ENCODE peak calls at places on chromosomes 16 and 17, in seven cellular contexts. A, C, H, K, M, U and F are unnamed samples.

GRCh38 chr16:89455178-89455577 is 35.2 kb downstream of the ANKRD11 start:
- ATAC-seq in A (peak; percentile 87), C (no peak), H (peak; percentile 79), K (peak; percentile 80), M (no peak), U (no peak), F (no peak)

GRCh38 chr16:66662445-66663194 is 33.9 kb downstream of the CMTM4 start:
- ATAC-seq in A (no peak), C (peak; percentile 62), H (no peak), K (no peak), M (peak; percentile 59), U (peak; percentile 81), F (no peak)

GRCh38 chr17:28105501-28105900 is 63.0 kb downstream of the NLK start:
- ATAC-seq in A (no peak), C (no peak), H (no peak), K (no peak), M (no peak), U (no peak), F (no peak)

GRCh38 chr17:78000351-78000750 is 41.8 kb downstream of the TNRC6C start:
- ATAC-seq in A (no peak), C (no peak), H (no peak), K (no peak), M (peak; percentile 36), U (no peak), F (no peak)

GRCh38 chr17:55635253-55635766 is 87.4 kb downstream of the TMEM100 start:
- ATAC-seq in A (no peak), C (peak; percentile 79), H (no peak), K (no peak), M (peak; percentile 91), U (no peak), F (no peak)

GRCh38 chr17:81322271-81323082 is 27.4 kb upstream of the SLC38A10 start:
- ATAC-seq in A (peak; percentile 64), C (no peak), H (peak; percentile 76), K (peak; percentile 65), M (no peak), U (peak; percentile 75), F (no peak)

GRCh38 chr16:86521236-86522197 is 11.2 kb downstream of the FOXF1 start:
- ATAC-seq in A (no peak), C (no peak), H (no peak), K (no peak), M (no peak), U (no peak), F (no peak)

GRCh38 chr16:8861563-8862308 is 7.1 kb downstream of the CARHSP1 start:
- ATAC-seq in A (no peak), C (peak; percentile 65), H (no peak), K (no peak), M (peak; percentile 54), U (peak; percentile 4), F (peak; percentile 68)

GRCh38 chr17:50661795-50662391 is 27.2 kb downstream of the ABCC3 start:
- ATAC-seq in A (peak; percentile 69), C (peak; percentile 56), H (peak; percentile 78), K (peak; percentile 47), M (peak; percentile 56), U (peak; percentile 85), F (peak; percentile 77)

GRCh38 chr17:75468311-75468754 is 11.9 kb downstream of the TMEM94 start:
- ATAC-seq in A (no peak), C (peak; percentile 55), H (no peak), K (no peak), M (peak; percentile 58), U (peak; percentile 45), F (peak; percentile 48)

GRCh38 chr17:60141111-60142018 is 8.4 kb upstream of the CA4 start:
- ATAC-seq in A (no peak), C (peak; percentile 46), H (no peak), K (no peak), M (no peak), U (peak; percentile 6), F (no peak)

GRCh38 chr17:36600936-36601302 is 464 bp upstream of the MRM1 start:
- ATAC-seq in A (peak; percentile 23), C (peak; percentile 5), H (no peak), K (peak; percentile 22), M (no peak), U (peak; percentile 1), F (peak; percentile 4)